ENCODE peak calls at places on chromosomes 4 and X, in five cellular contexts. H is anterior cingulate cortex; E is fibroblast of pulmonary artery; T is stimulated activated naive CD8-positive, alpha-beta T cell treated with anti-CD3 and anti-CD28 coated beads, Interleukin-15, Interleukin-2, amounts not matched to agents 100 U/mL and 50 U/mL, for 24 hours; V is stimulated activated CD4-positive, alpha-beta T cell treated with anti-CD3 and anti-CD28 coated beads, TNF-alpha, amount 100 ng/mL, for 24 hours. Q is an unnamed sample.

GRCh38 chrX:10769165-10769564 is 148.8 kb upstream of the MID1 start:
- DNase-seq in T (no peak), H (no peak), V (no peak), E (peak), Q (no peak)

GRCh38 chr4:47032405-47033106 is 1.2 kb downstream of the GABRB1 start:
- DNase-seq in V (no peak), E (peak), T (peak), H (peak), Q (peak)

GRCh38 chr4:80322716-80323115 is 12.8 kb upstream of the CFAP299 start:
- DNase-seq in T (no peak), H (no peak), V (no peak), E (peak), Q (no peak)

GRCh38 chr4:7021930-7022658 is 21.1 kb upstream of the TADA2B start:
- DNase-seq in H (no peak), V (no peak), T (no peak), E (peak), Q (no peak)

GRCh38 chrX:23699636-23700194 is 32.4 kb downstream of the PRDX4 start:
- DNase-seq in H (no peak), T (peak), E (peak), V (no peak), Q (peak)

GRCh38 chr4:8694226-8694625 is 101.7 kb downstream of the CPZ start:
- DNase-seq in V (no peak), H (no peak), E (no peak), T (no peak), Q (no peak)

GRCh38 chr4:79578613-79579012 is 170.6 kb upstream of the GK2 start:
- DNase-seq in E (no peak), H (no peak), T (no peak), V (no peak), Q (no peak)

GRCh38 chrX:103629295-103630170 is 758 bp downstream of the TCEAL1 start:
- DNase-seq in E (peak), T (peak), V (no peak), H (peak), Q (peak)

GRCh38 chrX:64229145-64229544 is 1.3 kb downstream of the ASB12 start:
- DNase-seq in V (no peak), T (no peak), H (no peak), E (no peak), Q (no peak)